ENCODE peak calls at places on chromosomes 5 and 9, in eight cellular contexts. W, B, O, S, H, E, D and N are unnamed samples.
A peak's percentile ranks its signal among the peaks of the same experiment; 100 is the strongest.

GRCh38 chr5:147223951-147224791 is 10.7 kb upstream of the STK32A start:
- DNase-seq in W (no peak), O (no peak), S (peak; percentile 64), H (no peak), D (no peak), E (peak; percentile 65), B (peak; percentile 62), N (no peak)

GRCh38 chr5:94345257-94345656 is 273.1 kb downstream of the KIAA0825 start:
- DNase-seq in H (no peak), W (no peak), E (no peak), D (no peak), O (no peak), B (no peak), S (no peak), N (no peak)

GRCh38 chr9:137534256-137535119 is 15.7 kb downstream of the PNPLA7 start:
- DNase-seq in B (peak; percentile 65), O (no peak), D (no peak), E (peak; percentile 90), W (peak; percentile 14), S (peak; percentile 69), H (no peak), N (no peak)

GRCh38 chr5:110354896-110355295 is 371.6 kb downstream of the TMEM232 start:
- DNase-seq in D (no peak), O (peak; percentile 41), W (no peak), H (no peak), E (no peak), B (no peak), S (no peak), N (no peak)

GRCh38 chr9:136438548-136438908 is 1.1 kb downstream of the INPP5E start:
- DNase-seq in W (no peak), B (peak; percentile 39), D (peak; percentile 19), E (peak; percentile 58), O (no peak), H (no peak), S (no peak), N (no peak)

GRCh38 chr5:116090192-116090790 is 5.5 kb downstream of the COMMD10 start:
- DNase-seq in W (no peak), E (no peak), H (no peak), S (no peak), O (no peak), D (no peak), B (no peak), N (no peak)

GRCh38 chr9:69805962-69806633 is 14.5 kb upstream of the CFAP95 start:
- DNase-seq in D (no peak), H (no peak), O (no peak), E (no peak), S (no peak), B (no peak), W (no peak), N (no peak)

GRCh38 chr5:95029569-95030366 is 255.1 kb downstream of the MCTP1 start:
- DNase-seq in O (no peak), B (no peak), S (no peak), E (no peak), H (no peak), W (no peak), D (no peak), N (no peak)

GRCh38 chr9:70079364-70080103 is 35.9 kb downstream of the MAMDC2 start:
- DNase-seq in D (no peak), E (peak; percentile 97), S (peak; percentile 83), B (no peak), W (no peak), H (no peak), O (no peak), N (peak; percentile 74)

GRCh38 chr9:14902561-14902960 is 7.7 kb downstream of the FREM1 start:
- DNase-seq in B (no peak), H (no peak), O (no peak), S (no peak), E (peak; percentile 64), D (no peak), W (no peak), N (no peak)

GRCh38 chr5:126594077-126594476 is 942 bp downstream of the ALDH7A1 start:
- DNase-seq in B (peak; percentile 15), O (no peak), S (peak; percentile 20), W (no peak), H (no peak), E (no peak), D (no peak), N (no peak)

GRCh38 chr5:149837680-149838269 is 106.8 kb downstream of the PDE6A start:
- DNase-seq in W (peak; percentile 19), D (no peak), O (peak; percentile 34), E (peak; percentile 33), B (peak; percentile 82), H (no peak), S (peak; percentile 72), N (no peak)

GRCh38 chr9:93224591-93224990 is 40.7 kb downstream of the WNK2 start:
- DNase-seq in H (no peak), E (peak; percentile 39), S (no peak), D (no peak), W (no peak), O (no peak), B (no peak), N (no peak)

GRCh38 chr5:119328753-119329602 is 26.8 kb upstream of the TNFAIP8 start:
- DNase-seq in S (peak; percentile 93), H (no peak), E (no peak), W (peak; percentile 71), O (no peak), D (peak; percentile 73), B (peak; percentile 14), N (no peak)

GRCh38 chr9:104085538-104085937 is 8.6 kb upstream of the SMC2 start:
- DNase-seq in H (no peak), O (no peak), W (no peak), B (no peak), D (no peak), S (no peak), E (peak; percentile 41), N (no peak)

GRCh38 chr9:114364528-114365041 is 23.2 kb downstream of the AKNA start:
- DNase-seq in D (no peak), B (no peak), E (no peak), O (no peak), W (no peak), S (no peak), H (no peak), N (no peak)

GRCh38 chr9:72442212-72442607 is 77.2 kb upstream of the ZFAND5 start:
- DNase-seq in S (peak; percentile 53), W (no peak), D (no peak), E (no peak), H (no peak), B (peak; percentile 85), O (no peak), N (no peak)

GRCh38 chr9:123696476-123696875 is 233.4 kb downstream of the DENND1A start:
- DNase-seq in D (no peak), E (no peak), W (no peak), H (no peak), O (no peak), B (no peak), S (peak; percentile 8), N (no peak)

GRCh38 chr5:9351535-9351934 is 194.3 kb downstream of the SEMA5A start:
- DNase-seq in D (no peak), S (no peak), H (no peak), B (no peak), O (no peak), E (no peak), W (no peak), N (no peak)

GRCh38 chr5:146751781-146752401 is 126.7 kb downstream of the PPP2R2B start:
- DNase-seq in O (no peak), D (peak; percentile 80), E (no peak), W (peak; percentile 35), S (no peak), B (peak; percentile 8), H (no peak), N (no peak)

GRCh38 chr5:9173281-9174048 is 372.4 kb downstream of the SEMA5A start:
- DNase-seq in D (no peak), B (no peak), S (peak; percentile 84), H (no peak), W (no peak), O (no peak), E (no peak), N (no peak)

GRCh38 chr5:158737536-158738027 is 362.1 kb downstream of the EBF1 start:
- DNase-seq in O (no peak), S (no peak), B (no peak), H (no peak), E (no peak), W (no peak), D (no peak), N (no peak)

GRCh38 chr9:89677696-89678393 is 73.0 kb downstream of the GADD45G start:
- DNase-seq in O (no peak), E (peak; percentile 97), W (no peak), B (no peak), D (no peak), S (peak; percentile 15), H (no peak), N (no peak)

GRCh38 chr5:118354806-118355205 is 633.5 kb downstream of the DTWD2 start:
- DNase-seq in O (no peak), D (no peak), W (no peak), B (no peak), S (peak; percentile 28), H (no peak), E (peak; percentile 89), N (no peak)

GRCh38 chr5:151923865-151924264 is 786 bp downstream of the GLRA1 start:
- DNase-seq in E (no peak), H (no peak), O (no peak), W (no peak), B (peak; percentile 5), S (no peak), D (no peak), N (no peak)

GRCh38 chr9:4143951-4144717 is 155.7 kb downstream of the GLIS3 start:
- DNase-seq in W (no peak), E (no peak), O (no peak), S (peak; percentile 82), D (no peak), H (no peak), B (peak; percentile 26), N (no peak)

GRCh38 chr9:272251-273213 is 57.9 kb downstream of the DOCK8 start:
- DNase-seq in E (no peak), B (no peak), H (peak; percentile 96), W (peak; percentile 73), O (no peak), S (no peak), D (peak; percentile 83), N (no peak)

GRCh38 chr9:69549310-69550202 is 122.6 kb downstream of the APBA1 start:
- DNase-seq in O (no peak), W (peak; percentile 29), B (peak; percentile 67), D (peak; percentile 32), S (peak; percentile 67), H (no peak), E (peak; percentile 72), N (no peak)

GRCh38 chr5:6730407-6730806 is 17.2 kb downstream of the TENT4A start:
- DNase-seq in S (no peak), E (no peak), H (no peak), D (no peak), O (no peak), B (no peak), W (peak; percentile 36), N (no peak)

GRCh38 chr5:37111426-37112382 is 137.5 kb downstream of the CPLANE1 start:
- DNase-seq in E (no peak), W (no peak), B (no peak), S (no peak), H (no peak), O (no peak), D (no peak), N (no peak)

GRCh38 chr9:132797861-132798659 is 80.0 kb downstream of the AK8 start:
- DNase-seq in O (no peak), E (no peak), H (no peak), W (no peak), D (no peak), S (no peak), B (no peak), N (no peak)

GRCh38 chr5:179823937-179824744 is 3.4 kb downstream of the SQSTM1 start:
- DNase-seq in B (no peak), W (no peak), D (no peak), S (no peak), H (no peak), E (no peak), O (no peak), N (no peak)

GRCh38 chr9:136832581-136832980 is 9.7 kb upstream of the AJM1 start:
- DNase-seq in S (no peak), H (no peak), O (no peak), D (no peak), W (no peak), B (no peak), E (no peak), N (no peak)

GRCh38 chr5:132134384-132134783 is 60.8 kb downstream of the CSF2 start:
- DNase-seq in B (peak; percentile 33), W (no peak), D (no peak), E (no peak), H (no peak), O (no peak), S (peak; percentile 20), N (no peak)